ENCODE peak calls at places on chromosomes 12 and 14, in eight cellular contexts. I, J, V, Z, E, T, N and M are unnamed samples.

GRCh38 chr14:87013583-87013982 is 979.4 kb downstream of the GALC start:
- DNase-seq in N (no peak), Z (no peak), J (no peak), E (no peak), T (no peak), I (no peak), V (peak), M (no peak)

GRCh38 chr12:30939234-30939633 is 12.7 kb downstream of the TSPAN11 start:
- DNase-seq in T (no peak), J (no peak), I (no peak), N (no peak), Z (no peak), V (no peak), E (no peak), M (no peak)

GRCh38 chr12:122022393-122023338 is 982 bp downstream of the BCL7A start:
- DNase-seq in T (no peak), I (peak), N (no peak), V (peak), J (no peak), E (no peak), Z (peak), M (no peak)

GRCh38 chr12:132411457-132411856 is 78.5 kb upstream of the FBRSL1 start:
- DNase-seq in I (no peak), V (no peak), E (no peak), T (no peak), J (no peak), N (no peak), Z (no peak), M (no peak)

GRCh38 chr14:75499084-75499875 is 23.0 kb upstream of the BATF start:
- DNase-seq in N (no peak), T (no peak), E (no peak), I (no peak), Z (no peak), J (no peak), V (no peak), M (no peak)

GRCh38 chr12:81520064-81520945 is 238.8 kb downstream of the PPFIA2 start:
- DNase-seq in V (peak), E (no peak), Z (no peak), I (no peak), N (no peak), T (no peak), J (no peak), M (no peak)

GRCh38 chr14:49893309-49894213 is 679 bp downstream of the ARF6 start:
- DNase-seq in Z (no peak), J (no peak), V (peak), E (peak), N (peak), I (peak), T (peak), M (no peak)

GRCh38 chr14:75978249-75978731 is 3.5 kb downstream of the TGFB3 start:
- DNase-seq in T (no peak), V (no peak), N (no peak), Z (no peak), E (no peak), I (no peak), J (no peak), M (no peak)

GRCh38 chr14:71416392-71416791 is 509.1 kb downstream of the PCNX1 start:
- DNase-seq in T (no peak), V (peak), E (no peak), I (no peak), J (no peak), Z (peak), N (no peak), M (no peak)